ENCODE peak calls at places on chromosomes 6 and 20, in nine cellular contexts. L is effector memory CD4-positive, alpha-beta T cell; Y is aorta; V is GM23338; B is small intestine; S is AG04450; R is lower lobe of right lung; W is breast epithelium; Q is right atrium auricular region. E is an unnamed sample.

GRCh38 chr20:40493071-40493470 is 196.0 kb downstream of the MAFB start:
- DNase-seq in L (no peak), Y (peak; percentile 85), V (no peak), B (no peak), S (no peak), R (peak; percentile 80), W (no peak), Q (peak; percentile 81), E (peak; percentile 69)

GRCh38 chr6:138647006-138647405 is 126.6 kb upstream of the CCDC28A start:
- DNase-seq in L (no peak), Y (no peak), V (no peak), B (no peak), S (peak; percentile 13), R (no peak), W (no peak), Q (no peak), E (peak; percentile 73)

GRCh38 chr6:111769365-111770127 is 103.7 kb downstream of the FYN start:
- DNase-seq in L (no peak), Y (no peak), V (no peak), B (no peak), S (no peak), R (no peak), W (no peak), Q (no peak), E (no peak)

GRCh38 chr6:134307870-134308269 is 10.0 kb downstream of the SGK1 start:
- DNase-seq in L (no peak), Y (no peak), V (no peak), B (no peak), S (no peak), R (no peak), W (no peak), Q (no peak), E (no peak)

GRCh38 chr6:328184-328670 is 35.9 kb downstream of the DUSP22 start:
- DNase-seq in L (no peak), Y (no peak), V (no peak), B (peak; percentile 19), S (peak; percentile 70), R (peak; percentile 43), W (no peak), Q (peak; percentile 87), E (peak; percentile 91)

GRCh38 chr6:11969092-11969491 is 43.0 kb upstream of the HIVEP1 start:
- DNase-seq in L (no peak), Y (no peak), V (no peak), B (no peak), S (peak; percentile 11), R (no peak), W (no peak), Q (no peak), E (peak; percentile 62)

GRCh38 chr20:46306743-46307138 is 1.6 kb downstream of the CDH22 start:
- DNase-seq in L (no peak), Y (no peak), V (no peak), B (no peak), S (no peak), R (no peak), W (no peak), Q (no peak), E (no peak)

GRCh38 chr6:134416501-134417154 is 98.7 kb upstream of the SGK1 start:
- DNase-seq in L (no peak), Y (no peak), V (no peak), B (no peak), S (no peak), R (no peak), W (no peak), Q (no peak), E (peak; percentile 47)

GRCh38 chr6:1395496-1395895 is 6.1 kb downstream of the FOXF2 start:
- DNase-seq in L (no peak), Y (no peak), V (no peak), B (no peak), S (no peak), R (no peak), W (no peak), Q (no peak), E (no peak)

GRCh38 chr6:1395941-1396908 is 6.8 kb downstream of the FOXF2 start:
- DNase-seq in L (no peak), Y (no peak), V (no peak), B (no peak), S (no peak), R (no peak), W (no peak), Q (no peak), E (no peak)

GRCh38 chr6:1393641-1394283 is 4.4 kb downstream of the FOXF2 start:
- DNase-seq in L (no peak), Y (no peak), V (peak; percentile 42), B (no peak), S (no peak), R (no peak), W (no peak), Q (no peak), E (no peak)

GRCh38 chr6:1392813-1393640 is 3.7 kb downstream of the FOXF2 start:
- DNase-seq in L (no peak), Y (no peak), V (peak; percentile 62), B (no peak), S (no peak), R (no peak), W (no peak), Q (no peak), E (no peak)

GRCh38 chr6:1394591-1395463 is 5.5 kb downstream of the FOXF2 start:
- DNase-seq in L (no peak), Y (no peak), V (peak; percentile 41), B (no peak), S (no peak), R (no peak), W (no peak), Q (no peak), E (no peak)
- H3K4me3 ChIP-seq in L (no peak overlapping the region), Y (no peak overlapping the region), V (no peak overlapping the region), B (no peak overlapping the region), S (peak overlapping the region; percentile 76), R (peak overlapping the region; percentile 49), W (no peak overlapping the region), Q (no peak overlapping the region), E (no peak overlapping the region)

GRCh38 chr20:4812216-4812615 is 90.5 kb downstream of the PRND start:
- DNase-seq in L (no peak), Y (no peak), V (no peak), B (no peak), S (no peak), R (no peak), W (no peak), Q (no peak), E (no peak)
- H3K4me3 ChIP-seq in L (peak overlapping the region; percentile 35), Y (no peak overlapping the region), V (no peak overlapping the region), B (no peak overlapping the region), S (no peak overlapping the region), R (no peak overlapping the region), W (no peak overlapping the region), Q (no peak overlapping the region), E (no peak overlapping the region)

DNA sequence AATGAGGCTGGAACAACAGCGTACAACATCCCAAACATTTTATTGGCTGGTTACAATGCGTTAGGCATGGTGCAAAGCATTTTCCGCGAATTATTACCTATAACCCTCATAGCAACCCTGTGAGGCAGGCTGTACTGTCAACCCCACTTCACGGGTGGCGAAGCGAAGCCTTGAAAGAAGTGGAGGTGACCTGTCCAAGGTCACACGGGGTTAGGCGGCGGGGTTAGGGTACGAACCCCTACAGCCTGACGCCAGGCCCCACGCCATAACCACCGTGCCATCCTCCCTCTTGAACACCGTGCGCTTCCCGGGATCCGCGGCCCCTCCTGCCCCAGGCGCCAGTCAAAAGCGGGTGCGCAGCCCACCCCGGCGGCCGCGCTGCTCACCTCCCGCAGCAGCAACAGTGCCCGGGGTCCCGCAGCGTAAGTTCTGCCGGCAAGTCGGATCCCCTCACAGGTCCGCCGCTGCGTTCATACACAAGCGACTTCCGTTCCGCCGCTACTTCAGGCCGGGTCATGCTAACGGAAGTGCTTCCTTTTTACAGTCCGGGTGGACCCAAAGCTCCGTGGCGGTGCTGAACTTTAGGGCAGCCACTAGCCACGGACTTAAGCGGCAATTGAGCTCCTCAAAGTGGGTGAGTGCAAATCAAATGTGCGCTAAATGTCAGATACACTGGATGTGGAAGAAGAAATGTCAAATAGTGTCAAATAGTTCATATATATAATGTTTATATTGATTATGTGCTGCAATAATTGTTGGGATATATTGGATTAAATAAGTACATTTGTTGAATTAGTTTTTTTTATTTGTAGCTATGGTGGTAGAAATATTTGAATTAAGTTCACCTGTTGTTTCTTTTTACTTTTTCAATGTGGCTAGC is at the start of gene CDK5RAP1:
- DNase-seq in L (peak; percentile 70), Y (peak; percentile 93), V (peak; percentile 97), B (peak; percentile 88), S (peak; percentile 74), R (peak; percentile 90), W (peak; percentile 85), Q (peak; percentile 89), E (peak; percentile 92)
- H3K4me3 ChIP-seq in L (peak within 1 kb of the TSS; percentile 94), Y (peak within 1 kb of the TSS; percentile 93), V (peak within 1 kb of the TSS; percentile 99), B (peak within 1 kb of the TSS; percentile 96), S (peak within 1 kb of the TSS; percentile 98), R (peak within 1 kb of the TSS; percentile 99), W (peak within 1 kb of the TSS; percentile 99), Q (peak within 1 kb of the TSS; percentile 89), E (peak within 1 kb of the TSS; percentile 98)

DNA sequence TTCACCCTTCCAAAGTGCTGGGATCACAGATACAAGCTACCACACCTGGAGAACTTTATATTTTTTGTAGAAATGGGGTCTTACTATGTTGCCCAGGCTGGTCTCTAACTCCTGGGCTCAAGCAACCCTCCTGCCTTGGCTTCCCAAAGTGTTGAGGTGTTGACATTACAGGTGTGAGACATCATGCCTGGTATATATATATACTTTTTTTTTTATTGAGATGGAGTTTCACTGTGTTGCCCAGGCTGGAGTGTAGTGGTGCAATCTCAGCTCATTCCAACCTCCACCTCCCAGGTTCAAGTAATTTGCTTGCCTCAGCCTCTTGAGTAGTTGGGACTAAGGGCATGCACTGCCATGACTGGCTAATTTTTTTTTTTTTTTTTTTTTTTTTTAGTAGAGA is 5.4 kb downstream of the FKBP5 start:
- DNase-seq in L (no peak), Y (no peak), V (no peak), B (peak; percentile 34), S (no peak), R (no peak), W (no peak), Q (no peak), E (no peak)
- H3K4me3 ChIP-seq in L (no peak overlapping the region), Y (no peak overlapping the region), V (no peak overlapping the region), B (no peak overlapping the region), S (no peak overlapping the region), R (no peak overlapping the region), W (no peak overlapping the region), Q (no peak overlapping the region), E (no peak overlapping the region)

GRCh38 chr20:56382696-56383095 is 9.3 kb downstream of the AURKA start:
- DNase-seq in L (no peak), Y (no peak), V (no peak), B (no peak), S (no peak), R (no peak), W (no peak), Q (no peak), E (no peak)
- H3K4me3 ChIP-seq in L (no peak overlapping the region), Y (no peak overlapping the region), V (no peak overlapping the region), B (no peak overlapping the region), S (no peak overlapping the region), R (no peak overlapping the region), W (no peak overlapping the region), Q (no peak overlapping the region), E (no peak overlapping the region)

GRCh38 chr20:57627972-57628650 is 7.9 kb upstream of the ZBP1 start:
- DNase-seq in L (peak; percentile 58), Y (peak; percentile 55), V (no peak), B (peak; percentile 50), S (no peak), R (no peak), W (no peak), Q (peak; percentile 60), E (peak; percentile 41)
- H3K4me3 ChIP-seq in L (peak overlapping the region; percentile 12), Y (no peak overlapping the region), V (no peak overlapping the region), B (no peak overlapping the region), S (peak overlapping the region; percentile 17), R (peak overlapping the region; percentile 27), W (peak overlapping the region; percentile 7), Q (peak overlapping the region; percentile 15), E (no peak overlapping the region)

E was measured in astrocyte of the spinal cord.